ENCODE peak calls at places on chromosomes 11 and 22, in six cellular contexts. One of them, this sample, is unnamed.

GRCh38 chr11:114166897-114167323 is 107.4 kb downstream of the ZBTB16 start:
- DNase-seq in amniotic stem cell: peak
- DNase-seq in CD8-positive, alpha-beta T cell: no peak
- DNase-seq in NCI-H1436: peak
- DNase-seq in stimulated activated CD8-positive, alpha-beta memory T cell treated with anti-CD3 and anti-CD28 coated beads, Interleukin-4, amount 100 ng/mL, for 24 hours: no peak
- DNase-seq in iPS DF 6.9: no peak
- DNase-seq in this sample: no peak

GRCh38 chr11:74453373-74453975 is 13.9 kb downstream of the KCNE3 start:
- DNase-seq in iPS DF 6.9: peak
- DNase-seq in NCI-H1436: peak
- DNase-seq in stimulated activated CD8-positive, alpha-beta memory T cell treated with anti-CD3 and anti-CD28 coated beads, Interleukin-4, amount 100 ng/mL, for 24 hours: peak
- DNase-seq in amniotic stem cell: peak
- DNase-seq in CD8-positive, alpha-beta T cell: peak
- DNase-seq in this sample: no peak

GRCh38 chr22:37802310-37803194 is 5.2 kb upstream of the GCAT start:
- DNase-seq in CD8-positive, alpha-beta T cell: no peak
- DNase-seq in stimulated activated CD8-positive, alpha-beta memory T cell treated with anti-CD3 and anti-CD28 coated beads, Interleukin-4, amount 100 ng/mL, for 24 hours: no peak
- DNase-seq in NCI-H1436: peak
- DNase-seq in amniotic stem cell: no peak
- DNase-seq in iPS DF 6.9: no peak
- DNase-seq in this sample: peak

GRCh38 chr11:132228756-132229325 is 858.4 kb downstream of the NTM start:
- DNase-seq in amniotic stem cell: no peak
- DNase-seq in iPS DF 6.9: no peak
- DNase-seq in CD8-positive, alpha-beta T cell: no peak
- DNase-seq in NCI-H1436: no peak
- DNase-seq in stimulated activated CD8-positive, alpha-beta memory T cell treated with anti-CD3 and anti-CD28 coated beads, Interleukin-4, amount 100 ng/mL, for 24 hours: no peak
- DNase-seq in this sample: no peak

GRCh38 chr22:31610611-31611010 is 51.4 kb downstream of the PISD start:
- DNase-seq in NCI-H1436: no peak
- DNase-seq in iPS DF 6.9: no peak
- DNase-seq in stimulated activated CD8-positive, alpha-beta memory T cell treated with anti-CD3 and anti-CD28 coated beads, Interleukin-4, amount 100 ng/mL, for 24 hours: no peak
- DNase-seq in amniotic stem cell: no peak
- DNase-seq in CD8-positive, alpha-beta T cell: no peak
- DNase-seq in this sample: peak

GRCh38 chr11:120410622-120411380 is 74.6 kb downstream of the ARHGEF12 start:
- DNase-seq in amniotic stem cell: no peak
- DNase-seq in iPS DF 6.9: no peak
- DNase-seq in stimulated activated CD8-positive, alpha-beta memory T cell treated with anti-CD3 and anti-CD28 coated beads, Interleukin-4, amount 100 ng/mL, for 24 hours: no peak
- DNase-seq in NCI-H1436: no peak
- DNase-seq in CD8-positive, alpha-beta T cell: no peak
- DNase-seq in this sample: no peak

GRCh38 chr22:26574001-26574723 is 15.8 kb downstream of the TPST2 start:
- DNase-seq in NCI-H1436: no peak
- DNase-seq in amniotic stem cell: no peak
- DNase-seq in CD8-positive, alpha-beta T cell: no peak
- DNase-seq in iPS DF 6.9: no peak
- DNase-seq in stimulated activated CD8-positive, alpha-beta memory T cell treated with anti-CD3 and anti-CD28 coated beads, Interleukin-4, amount 100 ng/mL, for 24 hours: no peak
- DNase-seq in this sample: peak

GRCh38 chr22:29270475-29271271 is 2.6 kb downstream of the EWSR1 start:
- DNase-seq in iPS DF 6.9: no peak
- DNase-seq in CD8-positive, alpha-beta T cell: no peak
- DNase-seq in NCI-H1436: no peak
- DNase-seq in stimulated activated CD8-positive, alpha-beta memory T cell treated with anti-CD3 and anti-CD28 coated beads, Interleukin-4, amount 100 ng/mL, for 24 hours: no peak
- DNase-seq in amniotic stem cell: no peak
- DNase-seq in this sample: no peak

GRCh38 chr11:46357483-46357936 is 10.2 kb downstream of the DGKZ start:
- DNase-seq in amniotic stem cell: no peak
- DNase-seq in stimulated activated CD8-positive, alpha-beta memory T cell treated with anti-CD3 and anti-CD28 coated beads, Interleukin-4, amount 100 ng/mL, for 24 hours: no peak
- DNase-seq in iPS DF 6.9: no peak
- DNase-seq in NCI-H1436: no peak
- DNase-seq in CD8-positive, alpha-beta T cell: no peak
- DNase-seq in this sample: no peak

GRCh38 chr11:313787-314547 is at the start of gene IFITM1:
- DNase-seq in amniotic stem cell: peak
- DNase-seq in NCI-H1436: no peak
- DNase-seq in iPS DF 6.9: no peak
- DNase-seq in CD8-positive, alpha-beta T cell: peak
- DNase-seq in stimulated activated CD8-positive, alpha-beta memory T cell treated with anti-CD3 and anti-CD28 coated beads, Interleukin-4, amount 100 ng/mL, for 24 hours: no peak
- DNase-seq in this sample: peak

GRCh38 chr11:113778111-113778910 is 1.3 kb upstream of the CLDN25 start:
- DNase-seq in NCI-H1436: no peak
- DNase-seq in stimulated activated CD8-positive, alpha-beta memory T cell treated with anti-CD3 and anti-CD28 coated beads, Interleukin-4, amount 100 ng/mL, for 24 hours: no peak
- DNase-seq in CD8-positive, alpha-beta T cell: no peak
- DNase-seq in amniotic stem cell: no peak
- DNase-seq in iPS DF 6.9: no peak
- DNase-seq in this sample: peak

GRCh38 chr11:121467965-121468364 is 15.2 kb upstream of the SORL1-AS1 start:
- DNase-seq in amniotic stem cell: no peak
- DNase-seq in stimulated activated CD8-positive, alpha-beta memory T cell treated with anti-CD3 and anti-CD28 coated beads, Interleukin-4, amount 100 ng/mL, for 24 hours: peak
- DNase-seq in CD8-positive, alpha-beta T cell: peak
- DNase-seq in iPS DF 6.9: no peak
- DNase-seq in NCI-H1436: no peak
- DNase-seq in this sample: no peak